ENCODE peak calls at places on chromosomes 6 and 20, in eight cellular contexts. O is lung, T is choroid plexus epithelial cell, Q is body of pancreas, D is foreskin fibroblast, K is NB4, X is fibroblast of mammary gland, I is fibroblast of the aortic adventitia. R is an unnamed sample.

GRCh38 chr20:1686151-1686748 is 28.7 kb upstream of the SIRPG start:
- DNase-seq in I (no peak), O (no peak), T (no peak), Q (no peak), X (no peak), D (no peak), K (no peak), R (no peak)

GRCh38 chr6:31203345-31203979 is 33.0 kb upstream of the POU5F1 start:
- DNase-seq in Q (peak; percentile 14), T (peak; percentile 55), K (peak; percentile 60), D (peak; percentile 38), O (no peak), X (peak; percentile 83), I (peak; percentile 39), R (peak; percentile 51)

GRCh38 chr6:168016756-168017525 is 19.5 kb downstream of the KIF25 start:
- DNase-seq in X (no peak), O (no peak), K (no peak), I (no peak), D (no peak), Q (no peak), T (peak; percentile 72), R (no peak)

GRCh38 chr6:148565931-148566663 is 180.7 kb upstream of the UST start:
- DNase-seq in K (peak; percentile 74), O (no peak), X (peak; percentile 97), D (peak; percentile 96), T (peak; percentile 90), Q (no peak), I (peak; percentile 94), R (no peak)

GRCh38 chr20:2093200-2093781 is 8.3 kb upstream of the STK35 start:
- DNase-seq in Q (no peak), D (no peak), K (peak; percentile 40), X (peak; percentile 6), I (no peak), O (no peak), T (no peak), R (no peak)

GRCh38 chr6:95529762-95530161 is 47.6 kb upstream of the MANEA start:
- DNase-seq in T (no peak), Q (no peak), O (no peak), K (no peak), D (no peak), X (no peak), I (no peak), R (no peak)

GRCh38 chr20:34928411-34928810 is 27.2 kb downstream of the GSS start:
- DNase-seq in X (no peak), O (no peak), T (no peak), D (no peak), Q (no peak), I (no peak), K (no peak), R (no peak)

GRCh38 chr6:130697661-130698535 is 129.3 kb upstream of the SMLR1 start:
- DNase-seq in I (peak; percentile 82), D (peak; percentile 66), O (no peak), Q (peak; percentile 18), X (peak; percentile 70), K (peak; percentile 43), T (peak; percentile 81), R (peak; percentile 35)

GRCh38 chr6:73579851-73580246 is 59.0 kb upstream of the EEF1A1 start:
- DNase-seq in I (peak; percentile 98), O (peak; percentile 43), D (peak; percentile 86), K (peak; percentile 74), X (peak; percentile 97), Q (no peak), T (peak; percentile 94), R (peak; percentile 63)
- H3K4me3 ChIP-seq in I (no peak overlapping the region), O (no peak overlapping the region), D (peak overlapping the region; percentile 20), K (no peak overlapping the region), X (peak overlapping the region; percentile 24), Q (no peak overlapping the region), T (no peak overlapping the region), R (peak overlapping the region; percentile 41)

DNA sequence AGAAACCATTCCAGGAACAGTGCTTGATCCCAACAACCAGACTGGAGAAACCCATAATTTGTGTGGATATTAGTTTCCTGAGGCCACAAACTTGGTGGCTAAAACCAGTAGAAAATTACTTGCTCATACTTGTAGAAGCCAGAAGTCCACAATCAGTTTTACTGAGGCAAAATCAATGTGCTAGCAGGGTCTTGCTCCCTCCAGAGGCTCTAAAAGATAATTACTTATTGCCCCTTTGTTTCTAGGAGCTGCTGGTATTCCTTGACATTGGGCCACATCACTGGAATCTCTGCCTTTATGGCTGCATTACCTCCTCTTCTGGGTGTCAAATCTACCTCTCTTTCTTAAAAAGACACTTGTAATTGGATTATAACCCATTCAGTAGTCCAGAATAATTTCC is 142.2 kb upstream of the SAMD5 start:
- DNase-seq in Q (no peak), I (no peak), D (no peak), O (no peak), K (peak; percentile 9), T (peak; percentile 18), X (no peak), R (no peak)
- TF ChIP-seq CTCF in Q (no peak), I (no peak), D (no peak), O (no peak), K (no peak), T (peak; percentile 18), X (no peak), R (no peak)

GRCh38 chr6:127518212-127518709 is 874 bp downstream of the MTCL3 start:
- DNase-seq in O (no peak), X (no peak), Q (no peak), T (no peak), D (no peak), K (no peak), I (no peak), R (no peak)
- H3K4me3 ChIP-seq in O (no peak overlapping the region), X (peak overlapping the region; percentile 48), Q (no peak overlapping the region), T (peak overlapping the region; percentile 59), D (peak overlapping the region; percentile 39), K (no peak overlapping the region), I (peak overlapping the region; percentile 56), R (no peak overlapping the region)

GRCh38 chr20:25223179-25223661 is 24.7 kb upstream of the PYGB start:
- DNase-seq in K (peak; percentile 90), Q (no peak), X (peak; percentile 74), I (peak; percentile 74), O (no peak), D (peak; percentile 95), T (peak; percentile 96), R (peak; percentile 92)
- TF ChIP-seq CTCF in K (no peak), Q (no peak), X (peak; percentile 10), I (no peak), O (no peak), D (no peak), T (peak; percentile 17), R (peak; percentile 21)

GRCh38 chr20:22836877-22837276 is 198.2 kb upstream of the SSTR4 start:
- DNase-seq in T (peak; percentile 66), K (no peak), O (no peak), Q (no peak), D (no peak), X (peak; percentile 25), I (peak; percentile 7), R (no peak)

GRCh38 chr20:22836211-22836610 is 198.9 kb upstream of the SSTR4 start:
- DNase-seq in I (peak; percentile 20), K (no peak), O (no peak), X (no peak), D (no peak), Q (no peak), T (no peak), R (no peak)

GRCh38 chr20:22833851-22834250 is 201.3 kb upstream of the SSTR4 start:
- DNase-seq in O (no peak), D (no peak), I (no peak), X (no peak), K (no peak), T (no peak), Q (no peak), R (no peak)

GRCh38 chr20:22834651-22835256 is 200.4 kb upstream of the SSTR4 start:
- DNase-seq in X (no peak), T (no peak), O (no peak), K (no peak), Q (no peak), I (no peak), D (no peak), R (no peak)

DNA sequence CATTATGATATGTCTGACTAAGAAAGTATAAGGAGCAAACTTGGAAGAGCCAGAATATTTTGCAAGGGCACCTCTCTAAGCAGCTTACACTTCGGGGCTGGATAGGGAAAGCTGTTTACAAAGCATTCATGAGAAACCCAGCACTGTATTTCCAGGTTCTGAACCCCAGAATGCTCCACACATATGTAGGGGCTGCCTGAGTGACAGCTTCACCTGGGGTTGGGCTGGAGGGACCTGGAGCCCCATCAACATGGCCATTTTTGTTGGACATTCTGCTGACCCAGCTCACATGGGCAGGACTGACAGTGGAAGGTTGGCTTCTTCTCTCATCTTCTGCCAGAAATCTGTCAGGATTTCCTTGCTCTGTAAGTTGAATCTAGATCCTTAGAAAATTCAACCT is 197.1 kb upstream of the SSTR4 start:
- DNase-seq in X (no peak), I (no peak), T (no peak), D (no peak), Q (no peak), O (no peak), K (no peak), R (no peak)
- H3K4me3 ChIP-seq in X (no peak overlapping the region), I (no peak overlapping the region), T (no peak overlapping the region), D (no peak overlapping the region), Q (no peak overlapping the region), O (no peak overlapping the region), K (no peak overlapping the region), R (no peak overlapping the region)

GRCh38 chr20:45374966-45375365 is 3.2 kb downstream of the TP53TG5 start:
- DNase-seq in D (no peak), X (no peak), Q (no peak), T (no peak), O (no peak), K (peak; percentile 50), I (no peak), R (no peak)
- TF ChIP-seq CTCF in D (no peak), X (no peak), Q (no peak), T (no peak), O (no peak), K (no peak), I (no peak), R (no peak)

DNA sequence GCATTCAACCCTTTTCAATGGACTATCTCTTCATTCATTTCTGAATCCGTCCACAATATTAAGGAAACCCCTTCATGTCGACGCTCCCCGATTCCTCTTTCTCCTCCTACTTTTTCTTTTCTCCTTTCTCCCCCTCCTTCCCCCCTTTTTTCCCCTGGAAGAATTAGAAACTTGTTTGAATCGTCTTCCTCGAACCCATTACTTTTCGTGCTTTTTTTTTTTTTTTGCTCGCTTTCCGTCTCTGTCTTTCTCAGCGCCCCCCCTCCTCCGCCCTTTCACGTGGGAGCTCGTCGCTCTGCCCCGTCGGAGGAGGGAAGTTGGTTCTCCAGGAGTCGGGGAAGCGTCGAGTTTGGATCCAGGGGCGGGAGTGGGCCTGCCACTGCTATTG is 2.3 kb upstream of the NKX2-2 start:
- DNase-seq in K (no peak), I (no peak), D (no peak), T (no peak), X (no peak), Q (no peak), O (no peak), R (no peak)
- H3K4me3 ChIP-seq in K (no peak overlapping the region), I (no peak overlapping the region), D (no peak overlapping the region), T (no peak overlapping the region), X (no peak overlapping the region), Q (no peak overlapping the region), O (no peak overlapping the region), R (no peak overlapping the region)

GRCh38 chr6:102115911-102116310 is 722.4 kb downstream of the GRIK2 start:
- DNase-seq in K (no peak), Q (no peak), O (no peak), I (no peak), X (no peak), T (no peak), D (no peak), R (no peak)

GRCh38 chr6:102118034-102118433 is 724.5 kb downstream of the GRIK2 start:
- DNase-seq in O (no peak), Q (no peak), D (no peak), I (no peak), X (no peak), K (no peak), T (no peak), R (no peak)

GRCh38 chr6:102114402-102114801 is 720.9 kb downstream of the GRIK2 start:
- DNase-seq in K (peak; percentile 49), D (no peak), I (no peak), O (no peak), T (no peak), X (no peak), Q (no peak), R (no peak)
- TF ChIP-seq CTCF in K (peak; percentile 56), D (no peak), I (no peak), O (no peak), T (no peak), X (no peak), Q (no peak), R (peak; percentile 22)

R was measured in HFF-Myc.